ENCODE peak calls at places on chromosome X, in seven cellular contexts. One of them, this sample, is unnamed. For H3K36me3 and H3K4me1, the result is how much of the 10 kb centered on the place peaks cover.

GRCh38 chrX:2707334-2707760 is 16.3 kb downstream of the CD99 start:
- DNase-seq in CD8-positive, alpha-beta T cell: peak
- DNase-seq in endothelial cell of umbilical vein: peak
- DNase-seq in CD8-positive, alpha-beta memory T cell: peak
- DNase-seq in heart left ventricle: peak
- DNase-seq in GM23338: peak
- DNase-seq in adrenal gland: peak
- DNase-seq in this sample: peak

GRCh38 chrX:68443155-68443868 is 10.0 kb upstream of the OPHN1 start:
- DNase-seq in CD8-positive, alpha-beta memory T cell: no peak
- DNase-seq in GM23338: no peak
- DNase-seq in heart left ventricle: peak
- DNase-seq in adrenal gland: no peak
- DNase-seq in CD8-positive, alpha-beta T cell: no peak
- DNase-seq in endothelial cell of umbilical vein: peak
- DNase-seq in this sample: no peak

GRCh38 chrX:136531951-136532350 is at the start of gene VGLL1:
- DNase-seq in heart left ventricle: no peak
- DNase-seq in CD8-positive, alpha-beta T cell: no peak
- DNase-seq in adrenal gland: no peak
- DNase-seq in GM23338: no peak
- DNase-seq in CD8-positive, alpha-beta memory T cell: no peak
- DNase-seq in endothelial cell of umbilical vein: no peak
- DNase-seq in this sample: no peak

GRCh38 chrX:125203737-125204578 is 115.7 kb upstream of the TEX13C start:
- DNase-seq in CD8-positive, alpha-beta T cell: peak
- DNase-seq in adrenal gland: peak
- DNase-seq in endothelial cell of umbilical vein: no peak
- DNase-seq in GM23338: peak
- DNase-seq in CD8-positive, alpha-beta memory T cell: no peak
- DNase-seq in heart left ventricle: peak
- DNase-seq in this sample: peak

GRCh38 chrX:46311581-46312120 is 233.6 kb downstream of the ZNF674 start:
- DNase-seq in GM23338: no peak
- DNase-seq in endothelial cell of umbilical vein: no peak
- DNase-seq in adrenal gland: no peak
- DNase-seq in CD8-positive, alpha-beta T cell: no peak
- DNase-seq in heart left ventricle: no peak
- DNase-seq in CD8-positive, alpha-beta memory T cell: no peak
- DNase-seq in this sample: no peak

GRCh38 chrX:68504237-68504636 is 5.4 kb downstream of the YIPF6 start:
- DNase-seq in CD8-positive, alpha-beta T cell: peak
- DNase-seq in endothelial cell of umbilical vein: peak
- DNase-seq in CD8-positive, alpha-beta memory T cell: no peak
- DNase-seq in adrenal gland: no peak
- DNase-seq in GM23338: no peak
- DNase-seq in heart left ventricle: no peak
- DNase-seq in this sample: no peak

GRCh38 chrX:49284212-49284611 is 14.6 kb downstream of the PPP1R3F start:
- DNase-seq in GM23338: no peak
- DNase-seq in endothelial cell of umbilical vein: no peak
- DNase-seq in CD8-positive, alpha-beta T cell: no peak
- DNase-seq in heart left ventricle: no peak
- DNase-seq in adrenal gland: no peak
- DNase-seq in CD8-positive, alpha-beta memory T cell: no peak
- DNase-seq in this sample: no peak

GRCh38 chrX:152904151-152905080 is 6.5 kb downstream of the ZNF185 start:
- DNase-seq in CD8-positive, alpha-beta memory T cell: peak
- DNase-seq in GM23338: peak
- DNase-seq in heart left ventricle: peak
- DNase-seq in adrenal gland: peak
- DNase-seq in endothelial cell of umbilical vein: peak
- DNase-seq in CD8-positive, alpha-beta T cell: peak
- DNase-seq in this sample: peak

GRCh38 chrX:132692066-132692465 is 203.2 kb upstream of the MBNL3 start:
- DNase-seq in GM23338: no peak
- DNase-seq in adrenal gland: no peak
- DNase-seq in heart left ventricle: no peak
- DNase-seq in CD8-positive, alpha-beta T cell: no peak
- DNase-seq in CD8-positive, alpha-beta memory T cell: no peak
- DNase-seq in endothelial cell of umbilical vein: no peak
- DNase-seq in this sample: no peak

GRCh38 chrX:11724122-11725017 is 33.7 kb upstream of the MSL3 start:
- DNase-seq in CD8-positive, alpha-beta T cell: peak
- DNase-seq in GM23338: peak
- DNase-seq in CD8-positive, alpha-beta memory T cell: no peak
- DNase-seq in adrenal gland: peak
- DNase-seq in endothelial cell of umbilical vein: peak
- DNase-seq in heart left ventricle: no peak
- DNase-seq in this sample: peak

GRCh38 chrX:120753413-120754251 is 122.0 kb downstream of the CT47B1 start:
- DNase-seq in adrenal gland: no peak
- DNase-seq in CD8-positive, alpha-beta memory T cell: no peak
- DNase-seq in heart left ventricle: no peak
- DNase-seq in endothelial cell of umbilical vein: no peak
- DNase-seq in CD8-positive, alpha-beta T cell: no peak
- DNase-seq in GM23338: no peak
- DNase-seq in this sample: no peak

GRCh38 chrX:111376897-111377601 is 34.9 kb downstream of the DCX start:
- DNase-seq in CD8-positive, alpha-beta memory T cell: no peak
- DNase-seq in GM23338: peak
- DNase-seq in CD8-positive, alpha-beta T cell: no peak
- DNase-seq in heart left ventricle: no peak
- DNase-seq in adrenal gland: no peak
- DNase-seq in endothelial cell of umbilical vein: no peak
- DNase-seq in this sample: no peak

GRCh38 chrX:148316446-148316845 is 184.0 kb upstream of the AFF2 start:
- DNase-seq in CD8-positive, alpha-beta memory T cell: no peak
- DNase-seq in endothelial cell of umbilical vein: peak
- DNase-seq in adrenal gland: no peak
- DNase-seq in heart left ventricle: no peak
- DNase-seq in GM23338: no peak
- DNase-seq in CD8-positive, alpha-beta T cell: no peak
- DNase-seq in this sample: no peak

GRCh38 chrX:110563276-110563675 is 204.6 kb downstream of the RTL9 start:
- DNase-seq in endothelial cell of umbilical vein: no peak
- DNase-seq in GM23338: no peak
- DNase-seq in adrenal gland: no peak
- DNase-seq in CD8-positive, alpha-beta memory T cell: no peak
- DNase-seq in CD8-positive, alpha-beta T cell: no peak
- DNase-seq in heart left ventricle: no peak
- DNase-seq in this sample: no peak

GRCh38 chrX:42420431-42420830 is 357.5 kb downstream of the PPP1R2C start:
- DNase-seq in CD8-positive, alpha-beta memory T cell: no peak
- DNase-seq in adrenal gland: no peak
- DNase-seq in heart left ventricle: no peak
- DNase-seq in CD8-positive, alpha-beta T cell: no peak
- DNase-seq in GM23338: no peak
- DNase-seq in endothelial cell of umbilical vein: no peak
- DNase-seq in this sample: no peak

GRCh38 chrX:109489174-109489573 is 7.3 kb upstream of the GUCY2F start:
- DNase-seq in CD8-positive, alpha-beta T cell: no peak
- DNase-seq in adrenal gland: no peak
- DNase-seq in endothelial cell of umbilical vein: no peak
- DNase-seq in heart left ventricle: no peak
- DNase-seq in GM23338: no peak
- DNase-seq in CD8-positive, alpha-beta memory T cell: no peak
- DNase-seq in this sample: no peak

GRCh38 chrX:116009348-116009747 is 161.2 kb upstream of the AGTR2 start:
- DNase-seq in adrenal gland: no peak
- DNase-seq in heart left ventricle: no peak
- DNase-seq in CD8-positive, alpha-beta memory T cell: no peak
- DNase-seq in CD8-positive, alpha-beta T cell: no peak
- DNase-seq in GM23338: no peak
- DNase-seq in endothelial cell of umbilical vein: no peak
- DNase-seq in this sample: no peak

GRCh38 chrX:119816300-119816699 is 24.9 kb upstream of the RPL39 start:
- DNase-seq in heart left ventricle: no peak
- DNase-seq in CD8-positive, alpha-beta T cell: no peak
- DNase-seq in CD8-positive, alpha-beta memory T cell: no peak
- DNase-seq in GM23338: no peak
- DNase-seq in endothelial cell of umbilical vein: no peak
- DNase-seq in adrenal gland: no peak
- DNase-seq in this sample: no peak

GRCh38 chrX:102659790-102660757 is 8.8 kb downstream of the GPRASP1 start:
- DNase-seq in endothelial cell of umbilical vein: peak
- DNase-seq in CD8-positive, alpha-beta T cell: peak
- DNase-seq in CD8-positive, alpha-beta memory T cell: peak
- DNase-seq in heart left ventricle: peak
- DNase-seq in adrenal gland: peak
- DNase-seq in GM23338: peak
- DNase-seq in this sample: peak

GRCh38 chrX:76148753-76149152 is 24.1 kb upstream of the PBDC1 start:
- DNase-seq in CD8-positive, alpha-beta T cell: peak
- DNase-seq in CD8-positive, alpha-beta memory T cell: peak
- DNase-seq in GM23338: peak
- DNase-seq in heart left ventricle: peak
- DNase-seq in adrenal gland: peak
- DNase-seq in endothelial cell of umbilical vein: peak
- DNase-seq in this sample: peak

DNA sequence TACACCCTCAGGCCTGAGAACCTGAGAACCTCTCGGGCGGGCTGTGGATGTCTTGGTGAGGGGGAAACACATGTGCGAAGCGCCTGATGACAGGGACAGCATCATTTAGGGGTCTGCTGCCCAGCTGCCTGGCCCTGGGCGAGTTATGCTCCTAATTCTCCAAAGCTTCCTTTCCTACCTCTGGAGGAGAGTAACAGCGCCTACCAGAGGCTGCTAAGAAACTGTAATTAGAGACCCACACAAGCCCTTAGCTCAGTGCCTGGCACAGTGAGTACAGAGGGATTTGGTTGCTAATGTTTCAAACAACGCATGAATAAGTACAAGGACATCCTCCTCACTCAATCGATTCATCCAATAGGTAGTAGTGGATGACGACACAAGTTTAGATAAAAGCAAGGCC is 40.4 kb downstream of the BCOR start:
- DNase-seq in adrenal gland: no peak
- DNase-seq in GM23338: no peak
- DNase-seq in CD8-positive, alpha-beta memory T cell: no peak
- DNase-seq in heart left ventricle: no peak
- DNase-seq in endothelial cell of umbilical vein: no peak
- DNase-seq in CD8-positive, alpha-beta T cell: no peak
- DNase-seq in this sample: no peak
- H3K36me3 ChIP-seq in adrenal gland: half or more
- H3K36me3 ChIP-seq in GM23338: under half
- H3K36me3 ChIP-seq in CD8-positive, alpha-beta memory T cell: under half
- H3K36me3 ChIP-seq in heart left ventricle: under half
- H3K36me3 ChIP-seq in endothelial cell of umbilical vein: under half
- H3K36me3 ChIP-seq in CD8-positive, alpha-beta T cell: under half
- H3K36me3 ChIP-seq in this sample: under half

DNA sequence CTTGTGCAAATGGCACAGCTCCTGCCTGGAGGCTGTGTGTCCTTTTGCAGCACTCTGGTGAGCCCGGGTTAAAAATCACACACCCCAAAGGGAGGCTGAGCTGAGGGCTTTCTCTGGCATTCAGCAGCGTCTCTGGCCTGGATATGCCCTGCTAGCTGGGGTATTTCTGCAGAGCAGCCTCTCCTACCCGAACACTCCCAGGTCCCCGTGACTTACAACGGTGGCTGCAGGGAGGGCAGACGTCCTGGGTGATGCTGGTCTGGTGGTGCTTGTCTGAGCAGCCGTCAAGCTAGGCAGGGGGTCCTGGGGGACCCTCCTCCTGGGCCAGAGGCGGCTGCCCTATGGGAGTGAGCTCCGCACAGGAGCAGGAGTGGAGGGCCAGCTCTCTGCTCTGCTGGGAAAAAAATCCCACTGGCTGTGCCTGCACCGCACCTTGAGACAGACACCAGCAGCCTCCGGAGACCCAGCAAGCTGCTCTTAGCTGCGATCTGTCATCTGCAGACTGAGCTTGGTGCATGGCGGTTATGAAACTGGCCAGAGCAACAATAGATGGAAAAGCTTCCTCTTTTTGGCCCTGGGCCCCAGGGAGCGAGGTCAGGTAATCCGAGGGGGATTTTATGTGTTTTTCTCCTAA is 41.3 kb upstream of the ASMTL start:
- DNase-seq in heart left ventricle: peak
- DNase-seq in CD8-positive, alpha-beta T cell: no peak
- DNase-seq in adrenal gland: peak
- DNase-seq in GM23338: no peak
- DNase-seq in CD8-positive, alpha-beta memory T cell: no peak
- DNase-seq in endothelial cell of umbilical vein: no peak
- DNase-seq in this sample: no peak
- H3K4me1 ChIP-seq in heart left ventricle: under half
- H3K4me1 ChIP-seq in CD8-positive, alpha-beta T cell: under half
- H3K4me1 ChIP-seq in adrenal gland: under half
- H3K4me1 ChIP-seq in GM23338: under half
- H3K4me1 ChIP-seq in CD8-positive, alpha-beta memory T cell: under half
- H3K4me1 ChIP-seq in endothelial cell of umbilical vein: under half
- H3K4me1 ChIP-seq in this sample: under half

GRCh38 chrX:25019707-25020390 is 4.1 kb upstream of the ARX start:
- DNase-seq in endothelial cell of umbilical vein: no peak
- DNase-seq in CD8-positive, alpha-beta memory T cell: no peak
- DNase-seq in adrenal gland: no peak
- DNase-seq in heart left ventricle: no peak
- DNase-seq in GM23338: no peak
- DNase-seq in CD8-positive, alpha-beta T cell: no peak
- DNase-seq in this sample: no peak
- H3K4me3 ChIP-seq in endothelial cell of umbilical vein: no peak
- H3K4me3 ChIP-seq in CD8-positive, alpha-beta memory T cell: no peak
- H3K4me3 ChIP-seq in adrenal gland: no peak
- H3K4me3 ChIP-seq in heart left ventricle: no peak
- H3K4me3 ChIP-seq in GM23338: peak
- H3K4me3 ChIP-seq in CD8-positive, alpha-beta T cell: no peak
- H3K4me3 ChIP-seq in this sample: no peak

GRCh38 chrX:10633722-10634121 is 13.3 kb upstream of the MID1 start:
- DNase-seq in CD8-positive, alpha-beta T cell: no peak
- DNase-seq in GM23338: peak
- DNase-seq in endothelial cell of umbilical vein: peak
- DNase-seq in adrenal gland: peak
- DNase-seq in heart left ventricle: no peak
- DNase-seq in CD8-positive, alpha-beta memory T cell: no peak
- DNase-seq in this sample: no peak

GRCh38 chrX:10636851-10637250 is 16.5 kb upstream of the MID1 start:
- DNase-seq in CD8-positive, alpha-beta T cell: no peak
- DNase-seq in heart left ventricle: no peak
- DNase-seq in endothelial cell of umbilical vein: no peak
- DNase-seq in adrenal gland: no peak
- DNase-seq in CD8-positive, alpha-beta memory T cell: no peak
- DNase-seq in GM23338: no peak
- DNase-seq in this sample: no peak

GRCh38 chrX:10634681-10635161 is 14.3 kb upstream of the MID1 start:
- DNase-seq in endothelial cell of umbilical vein: no peak
- DNase-seq in CD8-positive, alpha-beta memory T cell: no peak
- DNase-seq in adrenal gland: no peak
- DNase-seq in CD8-positive, alpha-beta T cell: no peak
- DNase-seq in heart left ventricle: no peak
- DNase-seq in GM23338: no peak
- DNase-seq in this sample: no peak

GRCh38 chrX:10631416-10632145 is 11.2 kb upstream of the MID1 start:
- DNase-seq in adrenal gland: no peak
- DNase-seq in endothelial cell of umbilical vein: no peak
- DNase-seq in heart left ventricle: no peak
- DNase-seq in CD8-positive, alpha-beta memory T cell: no peak
- DNase-seq in CD8-positive, alpha-beta T cell: no peak
- DNase-seq in GM23338: no peak
- DNase-seq in this sample: no peak

DNA sequence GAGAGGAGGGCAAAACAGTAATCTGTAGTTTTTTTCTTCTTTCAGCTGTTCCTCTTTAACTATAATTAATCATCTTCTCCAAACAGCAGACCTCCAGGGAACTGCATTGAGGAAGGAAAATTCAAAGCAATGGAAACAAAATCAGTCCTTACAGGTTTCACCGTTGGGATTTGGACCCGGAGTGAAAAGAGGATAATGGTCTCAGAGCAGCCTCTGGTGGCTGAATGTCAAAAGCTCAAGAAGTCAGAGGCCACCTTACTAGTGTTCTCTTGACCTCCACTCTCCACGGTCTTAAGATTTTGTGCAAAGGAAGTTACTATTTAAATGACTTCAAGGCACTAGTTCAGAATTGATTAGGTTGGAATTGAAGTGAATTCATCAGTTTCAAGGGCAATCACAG is 16.0 kb upstream of the MID1 start:
- DNase-seq in CD8-positive, alpha-beta memory T cell: no peak
- DNase-seq in heart left ventricle: peak
- DNase-seq in CD8-positive, alpha-beta T cell: no peak
- DNase-seq in endothelial cell of umbilical vein: peak
- DNase-seq in adrenal gland: peak
- DNase-seq in GM23338: peak
- DNase-seq in this sample: peak
- H3K36me3 ChIP-seq in CD8-positive, alpha-beta memory T cell: under half
- H3K36me3 ChIP-seq in heart left ventricle: under half
- H3K36me3 ChIP-seq in CD8-positive, alpha-beta T cell: under half
- H3K36me3 ChIP-seq in endothelial cell of umbilical vein: under half
- H3K36me3 ChIP-seq in adrenal gland: under half
- H3K36me3 ChIP-seq in GM23338: under half
- H3K36me3 ChIP-seq in this sample: under half

This sample was measured in mucosa of descending colon.